ENCODE peak calls at places on chromosomes 3 and 15, in six cellular contexts. P, C, Y, F, N and I are unnamed samples.

GRCh38 chr3:98780343-98780742 is 17.2 kb downstream of the ST3GAL6 start:
- DNase-seq in P (no peak), Y (no peak), C (no peak), N (no peak), F (no peak), I (no peak)

GRCh38 chr15:69304176-69304533 is 5.4 kb downstream of the PAQR5 start:
- DNase-seq in N (no peak), P (no peak), F (peak), C (peak), Y (no peak), I (no peak)

GRCh38 chr3:50375200-50375931 is 16.0 kb upstream of the TMEM115 start:
- DNase-seq in N (no peak), P (no peak), C (no peak), Y (no peak), F (no peak), I (no peak)

GRCh38 chr3:79490165-79491028 is 277.4 kb downstream of the ROBO1 start:
- DNase-seq in P (peak), F (no peak), N (no peak), Y (peak), C (peak), I (no peak)

GRCh38 chr3:125440559-125440955 is 65.4 kb upstream of the ZNF148 start:
- DNase-seq in C (no peak), N (no peak), F (no peak), Y (peak), P (no peak), I (no peak)

GRCh38 chr15:37037256-37037655 is 63.1 kb downstream of the MEIS2 start:
- DNase-seq in Y (no peak), C (no peak), P (no peak), N (no peak), F (no peak), I (no peak)

GRCh38 chr3:115658337-115659181 is 35.2 kb downstream of the GAP43 start:
- DNase-seq in N (peak), P (peak), F (no peak), Y (peak), C (peak), I (peak)

GRCh38 chr3:194518652-194519051 is 31.9 kb upstream of the ATP13A3 start:
- DNase-seq in C (no peak), N (no peak), P (no peak), Y (no peak), F (no peak), I (no peak)

GRCh38 chr15:89007989-89008388 is 80.3 kb upstream of the ABHD2 start:
- DNase-seq in C (no peak), F (no peak), P (no peak), Y (no peak), N (no peak), I (no peak)

GRCh38 chr15:81296673-81297072 is 27.3 kb downstream of the STARD5 start:
- DNase-seq in Y (peak), C (peak), P (peak), F (no peak), N (no peak), I (peak)

GRCh38 chr15:81285461-81285860 is 38.5 kb downstream of the STARD5 start:
- DNase-seq in Y (no peak), P (no peak), F (no peak), C (no peak), N (no peak), I (no peak)

GRCh38 chr3:8962226-8962861 is 928 bp downstream of the RAD18 start:
- DNase-seq in C (no peak), F (no peak), P (no peak), Y (no peak), N (no peak), I (no peak)

GRCh38 chr15:80709542-80709941 is 14.4 kb downstream of the ABHD17C start:
- DNase-seq in Y (peak), C (no peak), N (no peak), P (no peak), F (no peak), I (no peak)

GRCh38 chr3:122572940-122573412 is 4.5 kb upstream of the PARP15 start:
- DNase-seq in N (peak), P (no peak), C (peak), F (peak), Y (peak), I (no peak)

GRCh38 chr3:170130532-170130931 is 51.0 kb downstream of the PHC3 start:
- DNase-seq in P (no peak), F (no peak), C (no peak), N (no peak), Y (no peak), I (no peak)

GRCh38 chr3:154112146-154112545 is 9.0 kb upstream of the ARHGEF26 start:
- DNase-seq in N (no peak), C (no peak), Y (no peak), F (no peak), P (no peak), I (no peak)

GRCh38 chr3:143697975-143698374 is 150.3 kb downstream of the SLC9A9 start:
- DNase-seq in N (no peak), F (no peak), C (no peak), Y (no peak), P (no peak), I (no peak)

GRCh38 chr15:74768099-74768770 is 13.6 kb upstream of the CSK start:
- DNase-seq in P (no peak), F (no peak), Y (no peak), C (no peak), N (no peak), I (no peak)

GRCh38 chr3:123816673-123817207 is 67.4 kb downstream of the MYLK start:
- DNase-seq in P (no peak), C (peak), N (peak), Y (no peak), F (no peak), I (no peak)

GRCh38 chr15:80902298-80902801 is 87.3 kb downstream of the MESD start:
- DNase-seq in F (no peak), N (no peak), Y (no peak), P (peak), C (no peak), I (no peak)

GRCh38 chr3:128775906-128776542 is 50.0 kb downstream of the RAB7A start:
- DNase-seq in P (no peak), F (no peak), C (no peak), Y (no peak), N (no peak), I (no peak)

GRCh38 chr15:58551764-58552504 is 120.1 kb downstream of the LIPC start:
- DNase-seq in F (peak), C (no peak), P (no peak), Y (no peak), N (peak), I (no peak)

GRCh38 chr3:176510097-176510496 is 687.2 kb downstream of the TBL1XR1 start:
- DNase-seq in Y (no peak), F (no peak), N (no peak), C (no peak), P (no peak), I (no peak)

GRCh38 chr15:77516786-77517185 is 96.1 kb downstream of the HMG20A start:
- DNase-seq in N (no peak), F (no peak), C (no peak), Y (no peak), P (no peak), I (no peak)

GRCh38 chr3:50268703-50269451 is at the start of gene SEMA3B:
- DNase-seq in N (peak), Y (peak), C (peak), F (no peak), P (peak), I (no peak)

GRCh38 chr15:62307551-62307950 is 142.5 kb upstream of the C2CD4B start:
- DNase-seq in P (no peak), C (no peak), F (no peak), Y (no peak), N (no peak), I (no peak)

GRCh38 chr15:62301993-62302665 is 137.0 kb upstream of the C2CD4B start:
- DNase-seq in F (no peak), P (no peak), N (no peak), C (no peak), Y (no peak), I (no peak)

GRCh38 chr15:62306851-62307504 is 141.9 kb upstream of the C2CD4B start:
- DNase-seq in C (peak), Y (peak), F (peak), P (peak), N (peak), I (no peak)
- TF ChIP-seq CTCF in C (peak), Y (peak), F (peak), P (peak), N (peak), I (no peak)

DNA sequence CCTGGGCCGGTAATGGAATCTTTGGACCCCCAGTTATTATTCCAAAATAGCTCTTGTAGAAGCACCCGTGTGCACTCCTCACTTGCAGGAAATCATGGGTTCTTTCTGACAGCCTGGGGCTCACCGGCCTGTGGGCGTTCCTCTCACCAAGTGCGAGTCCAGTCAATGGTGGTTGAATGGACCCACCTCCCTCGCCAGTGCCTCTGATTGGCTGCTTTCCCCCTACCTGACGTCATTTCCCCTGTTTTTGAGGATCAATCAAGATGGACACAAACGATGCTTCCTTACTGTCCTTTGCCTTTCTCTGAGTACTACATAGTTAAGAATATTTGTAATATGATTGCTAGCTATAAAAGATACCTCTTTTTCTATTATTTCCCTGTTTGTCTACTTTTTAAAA is 18.1 kb downstream of the MOBP start:
- DNase-seq in P (peak), Y (no peak), C (no peak), F (no peak), N (no peak), I (no peak)
- TF ChIP-seq CTCF in P (no peak), Y (no peak), C (no peak), F (no peak), N (no peak), I (no peak)

GRCh38 chr3:16658933-16659793 is 53.9 kb upstream of the DAZL start:
- DNase-seq in F (no peak), P (no peak), Y (no peak), C (no peak), N (no peak), I (no peak)

GRCh38 chr3:16663852-16664712 is 58.9 kb upstream of the DAZL start:
- DNase-seq in N (no peak), F (no peak), P (no peak), C (no peak), Y (no peak), I (no peak)

GRCh38 chr3:16653712-16654111 is 48.5 kb upstream of the DAZL start:
- DNase-seq in F (no peak), P (no peak), C (no peak), N (no peak), Y (no peak), I (no peak)

GRCh38 chr3:16658004-16658932 is 53.0 kb upstream of the DAZL start:
- DNase-seq in P (no peak), C (no peak), Y (no peak), F (no peak), N (no peak), I (no peak)
- TF ChIP-seq CTCF in P (no peak), C (no peak), Y (no peak), F (no peak), N (no peak), I (no peak)

DNA sequence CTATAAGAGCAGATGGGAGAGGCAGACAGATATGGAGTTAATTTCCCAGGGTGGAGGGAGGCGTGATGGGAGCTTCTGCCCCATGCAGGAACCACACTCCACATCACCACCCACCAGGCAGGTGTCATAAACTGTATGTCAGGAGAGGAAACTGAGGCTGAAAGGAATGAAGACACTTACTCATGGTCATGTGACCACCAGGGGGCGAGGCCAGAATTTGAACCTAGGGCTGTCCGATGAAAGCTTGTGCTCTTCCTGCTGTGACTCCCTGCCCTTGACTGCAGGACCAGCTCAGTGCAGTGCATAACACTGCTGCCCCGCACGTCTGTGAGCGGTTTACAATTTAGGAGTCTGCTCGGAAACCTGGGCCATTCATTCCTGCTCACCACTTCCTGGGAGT is 28.8 kb downstream of the NUP210 start:
- DNase-seq in F (no peak), Y (no peak), N (no peak), C (no peak), P (no peak), I (no peak)
- TF ChIP-seq CTCF in F (peak), Y (no peak), N (no peak), C (no peak), P (no peak), I (no peak)

GRCh38 chr15:56410712-56411111 is 45.5 kb downstream of the TEX9 start:
- DNase-seq in N (no peak), P (no peak), C (no peak), Y (no peak), F (no peak), I (no peak)
- TF ChIP-seq CTCF in N (no peak), P (no peak), C (no peak), Y (no peak), F (no peak), I (no peak)